ENCODE peak calls at places on chromosomes 11 and 22, in four cellular contexts. J is lung; M is body of pancreas; E is CD8-positive, alpha-beta T cell. F is an unnamed sample.

GRCh38 chr11:12285106-12285505 is 92.3 kb upstream of the PARVA start:
- DNase-seq in E (no peak), M (no peak), J (peak), F (no peak)

GRCh38 chr11:91199866-91200265 is 977.0 kb upstream of the CHORDC1 start:
- DNase-seq in E (no peak), M (no peak), J (no peak), F (no peak)

GRCh38 chr11:2317354-2318050 is 15.7 kb downstream of the TSPAN32 start:
- DNase-seq in M (no peak), J (no peak), E (no peak), F (no peak)

GRCh38 chr11:76152086-76152658 is 54.1 kb downstream of the WNT11 start:
- DNase-seq in J (peak), E (peak), M (peak), F (peak)

GRCh38 chr11:103662880-103663279 is 373.6 kb upstream of the DDI1 start:
- DNase-seq in J (no peak), M (no peak), E (no peak), F (no peak)

GRCh38 chr22:39149915-39150847 is 2.3 kb downstream of the CBX7 start:
- DNase-seq in M (no peak), E (no peak), J (no peak), F (no peak)

GRCh38 chr22:37245740-37246139 is 1.7 kb upstream of the RAC2 start:
- DNase-seq in E (no peak), J (no peak), M (no peak), F (no peak)

GRCh38 chr11:75476716-75477613 is 44.0 kb upstream of the KLHL35 start:
- DNase-seq in J (no peak), E (no peak), M (peak), F (no peak)

GRCh38 chr11:122406466-122406865 is 249.1 kb upstream of the UBASH3B start:
- DNase-seq in J (no peak), M (no peak), E (no peak), F (no peak)

GRCh38 chr11:121795206-121795605 is 320.8 kb downstream of the BLID start:
- DNase-seq in M (no peak), J (no peak), E (no peak), F (no peak)

GRCh38 chr11:26780686-26781085 is 58.8 kb upstream of the SLC5A12 start:
- DNase-seq in E (no peak), J (no peak), M (no peak), F (no peak)

GRCh38 chr22:38243007-38243775 is 29.6 kb downstream of the TMEM184B start:
- DNase-seq in J (no peak), M (no peak), E (no peak), F (no peak)

GRCh38 chr11:60937811-60938210 is 13.6 kb downstream of the TMEM132A start:
- DNase-seq in E (no peak), J (no peak), M (no peak), F (no peak)

GRCh38 chr11:3073029-3073435 is 15.8 kb upstream of the CARS1 start:
- DNase-seq in E (no peak), M (no peak), J (no peak), F (no peak)

GRCh38 chr11:69943066-69943465 is 123.8 kb upstream of the FGF3 start:
- DNase-seq in J (no peak), E (no peak), M (no peak), F (no peak)

GRCh38 chr11:109984634-109985289 is 108.4 kb upstream of the ZC3H12C start:
- DNase-seq in J (no peak), E (no peak), M (no peak), F (no peak)

GRCh38 chr22:47836957-47837356 is 1074.5 kb downstream of the TBC1D22A start:
- DNase-seq in E (no peak), J (no peak), M (no peak), F (peak)

GRCh38 chr11:121927789-121928188 is 188.2 kb downstream of the BLID start:
- DNase-seq in J (no peak), E (no peak), M (no peak), F (no peak)

GRCh38 chr22:42648017-42648367 is 1.2 kb downstream of the CYB5R3 start:
- DNase-seq in M (no peak), E (no peak), J (no peak), F (no peak)

GRCh38 chr11:20131744-20132666 is 28.3 kb downstream of the DBX1 start:
- DNase-seq in J (peak), M (peak), E (peak), F (peak)

GRCh38 chr11:57640068-57640800 is 9.5 kb downstream of the YPEL4 start:
- DNase-seq in J (no peak), E (no peak), M (no peak), F (no peak)

GRCh38 chr11:130907229-130907628 is 9.1 kb downstream of the SNX19 start:
- DNase-seq in M (no peak), E (no peak), J (no peak), F (no peak)

GRCh38 chr11:122632178-122632824 is 23.2 kb upstream of the UBASH3B start:
- DNase-seq in E (no peak), M (no peak), J (no peak), F (peak)

GRCh38 chr11:105763594-105763993 is 153.7 kb downstream of the GRIA4 start:
- DNase-seq in E (no peak), J (no peak), M (no peak), F (no peak)

GRCh38 chr22:27578937-27579617 is 222.5 kb downstream of the MN1 start:
- DNase-seq in E (no peak), M (no peak), J (no peak), F (no peak)

GRCh38 chr11:120184371-120184945 is 26.4 kb upstream of the OAF start:
- DNase-seq in J (no peak), E (no peak), M (peak), F (no peak)

GRCh38 chr11:120182357-120182756 is 28.5 kb upstream of the OAF start:
- DNase-seq in J (peak), E (no peak), M (peak), F (no peak)

GRCh38 chr11:120183701-120184141 is 27.1 kb upstream of the OAF start:
- DNase-seq in E (no peak), J (peak), M (peak), F (no peak)

GRCh38 chr11:120181446-120181992 is 29.3 kb upstream of the OAF start:
- DNase-seq in M (peak), J (peak), E (no peak), F (no peak)

GRCh38 chr11:120182790-120183491 is 27.9 kb upstream of the OAF start:
- DNase-seq in E (no peak), J (peak), M (peak), F (no peak)
- TF ChIP-seq CTCF in E (no peak), J (no peak), M (peak), F (peak)

GRCh38 chr11:8838248-8838647 is 72.7 kb upstream of the AKIP1 start:
- DNase-seq in E (no peak), M (no peak), J (no peak), F (no peak)
- H3K27ac ChIP-seq in E (no peak), M (peak), J (peak), F (no peak)

GRCh38 chr11:119307219-119307618 is 9.7 kb downstream of the MCAM start:
- DNase-seq in M (no peak), E (no peak), J (no peak), F (no peak)
- TF ChIP-seq CTCF in M (no peak), E (no peak), J (no peak), F (no peak)

DNA sequence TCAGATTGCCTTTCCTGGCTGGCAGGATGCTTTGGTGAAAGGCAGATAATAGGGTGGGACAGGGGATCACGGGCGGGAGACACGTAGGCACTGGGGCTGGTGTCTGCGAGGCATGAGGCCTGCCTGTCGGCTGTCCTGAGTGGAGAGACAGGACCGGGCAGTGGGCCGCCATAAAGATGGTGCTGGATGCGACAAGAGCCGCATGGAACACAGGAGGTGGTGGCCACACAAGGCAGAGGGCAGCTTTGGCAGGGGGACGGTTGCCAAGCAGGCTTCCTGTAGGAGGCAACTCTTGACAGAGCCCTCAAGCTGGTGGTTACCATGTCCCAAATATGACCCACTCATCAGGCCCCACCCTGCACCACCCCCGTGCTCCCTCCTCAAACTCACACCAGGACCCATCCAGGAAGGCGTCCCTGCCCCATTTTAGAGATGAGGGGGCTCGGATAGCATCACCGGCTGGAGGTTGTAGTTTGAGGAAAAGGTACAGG is 4.9 kb upstream of the PPARA start:
- DNase-seq in J (no peak), M (no peak), E (no peak), F (no peak)
- H3K27ac ChIP-seq in J (no peak), M (no peak), E (no peak), F (no peak)

GRCh38 chr11:97516688-97517087 is 1126.9 kb downstream of the JRKL start:
- DNase-seq in E (no peak), M (no peak), J (no peak), F (no peak)
- TF ChIP-seq CTCF in E (no peak), M (no peak), J (no peak), F (no peak)

DNA sequence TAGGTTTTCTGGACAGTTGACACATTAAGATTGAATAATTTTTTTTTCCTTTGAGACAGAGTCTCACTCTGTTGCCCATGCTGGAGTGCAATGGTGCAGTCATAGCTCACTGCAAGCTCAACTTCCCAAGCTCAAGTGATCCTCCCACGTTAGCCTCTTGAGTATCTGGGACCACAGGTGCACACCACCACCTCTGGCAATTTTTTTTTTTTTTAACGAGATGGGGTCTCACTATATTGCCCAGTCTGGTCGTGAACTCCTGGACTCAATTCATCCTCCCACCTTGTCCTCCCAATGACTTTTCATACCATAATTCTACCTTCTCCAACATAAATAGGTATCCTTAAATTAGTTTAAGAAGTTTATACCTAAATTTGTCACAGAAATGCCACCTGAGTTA is 8.5 kb downstream of the EIF4ENIF1 start:
- DNase-seq in E (no peak), J (no peak), M (no peak), F (no peak)
- H3K27ac ChIP-seq in E (no peak), J (no peak), M (no peak), F (no peak)

DNA sequence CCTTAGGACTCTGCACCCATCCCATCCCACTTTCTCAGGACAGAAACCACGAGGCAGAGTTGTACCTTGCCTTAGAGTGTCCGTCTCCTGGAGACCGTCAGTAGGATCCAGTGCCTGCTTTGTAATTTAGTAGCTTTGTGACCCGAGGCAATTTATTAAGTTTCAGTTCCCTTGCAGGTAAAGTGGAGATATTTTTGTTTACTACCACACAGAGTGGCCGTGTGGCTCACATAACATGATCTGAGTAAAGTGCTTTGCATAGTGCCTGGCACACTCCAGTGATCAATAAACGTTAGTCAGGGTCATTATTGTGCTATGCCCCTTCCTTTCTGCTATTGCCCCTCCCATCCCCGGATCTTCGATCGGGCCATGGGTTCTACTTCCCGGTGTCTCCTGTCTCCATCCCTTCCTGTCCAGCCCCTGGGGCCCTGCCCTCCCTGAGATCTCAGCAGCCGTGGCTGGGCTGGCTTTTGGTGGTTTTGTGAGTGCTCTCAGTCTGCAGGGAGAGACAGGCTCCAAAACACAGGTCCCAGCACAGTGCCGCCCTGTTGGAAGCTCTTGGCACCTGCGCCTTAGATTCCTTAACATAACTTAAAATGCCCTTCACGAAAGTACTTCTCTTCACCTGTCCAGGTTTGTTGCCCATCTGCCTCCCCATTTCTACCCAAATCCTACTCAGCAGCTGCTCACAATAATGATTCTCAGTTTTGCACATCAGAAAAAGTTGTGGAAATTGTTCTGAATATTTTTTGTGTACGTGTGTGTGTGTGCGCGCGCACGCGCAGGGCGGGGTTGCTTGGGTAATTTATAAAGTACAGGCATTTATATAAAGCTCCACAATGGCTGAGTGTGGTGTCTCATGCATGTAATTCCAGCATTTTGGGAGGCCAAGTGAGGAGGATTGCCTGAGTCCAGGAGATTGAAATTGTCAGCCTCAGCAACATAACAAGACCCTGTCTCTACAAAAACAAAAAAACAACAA is 753.7 kb downstream of the NTM start:
- DNase-seq in E (no peak), J (no peak), M (no peak), F (no peak)
- TF ChIP-seq CTCF in E (no peak), J (no peak), M (no peak), F (no peak)

F was measured in keratinocyte.